ENCODE peak calls at places on chromosome 20, in eight cellular contexts. Z is activated effector memory CD4-positive, alpha-beta T cell treated with anti-CD3 and anti-CD28 coated beads, Interleukin-2, amount 50 U/mL, for 16 hours; F is GDM1; K is NCI-H774; D is D341Med; I is NCI-H2029; B is mesendoderm; P is heart left ventricle. A is an unnamed sample.

GRCh38 chr20:6954219-6954618 is 186.7 kb downstream of the BMP2 start:
- DNase-seq in K (no peak), B (no peak), P (no peak), D (no peak), F (no peak), Z (no peak), I (no peak), A (no peak)

GRCh38 chr20:2693286-2693995 is 861 bp downstream of the EBF4 start:
- DNase-seq in D (peak; percentile 82), I (no peak), Z (peak; percentile 82), P (no peak), F (no peak), B (peak; percentile 40), K (no peak), A (no peak)

GRCh38 chr20:1939270-1939595 is 44.0 kb downstream of the SIRPA start:
- DNase-seq in K (no peak), I (no peak), B (no peak), Z (no peak), F (no peak), D (no peak), P (no peak), A (no peak)

GRCh38 chr20:51492167-51493092 is 50.1 kb downstream of the NFATC2 start:
- DNase-seq in B (peak; percentile 29), D (no peak), K (no peak), F (peak; percentile 78), Z (peak; percentile 49), P (peak; percentile 83), I (no peak), A (no peak)

GRCh38 chr20:52655365-52655764 is 316.8 kb upstream of the TSHZ2 start:
- DNase-seq in F (no peak), P (no peak), D (no peak), B (no peak), K (no peak), Z (no peak), I (no peak), A (no peak)

GRCh38 chr20:2631228-2631627 is 21.2 kb upstream of the NOP56 start:
- DNase-seq in D (no peak), F (no peak), P (no peak), Z (no peak), I (no peak), K (no peak), B (peak; percentile 21), A (no peak)

GRCh38 chr20:48723308-48724264 is 104.2 kb downstream of the PREX1 start:
- DNase-seq in I (no peak), D (no peak), K (no peak), F (no peak), P (no peak), Z (no peak), B (no peak), A (no peak)

GRCh38 chr20:59425572-59425971 is 125.2 kb downstream of the EDN3 start:
- DNase-seq in P (no peak), K (no peak), Z (no peak), F (no peak), D (no peak), I (no peak), B (no peak), A (no peak)

GRCh38 chr20:51126337-51126736 is 103.4 kb upstream of the KCNG1 start:
- DNase-seq in I (no peak), K (no peak), P (no peak), B (no peak), Z (no peak), D (no peak), F (no peak), A (no peak)

GRCh38 chr20:50472693-50473610 is 37.2 kb upstream of the PTPN1 start:
- DNase-seq in Z (no peak), I (no peak), B (no peak), D (no peak), P (no peak), K (no peak), F (peak; percentile 7), A (no peak)

GRCh38 chr20:44678247-44678646 is 26.7 kb upstream of the ADA start:
- DNase-seq in B (no peak), K (no peak), F (peak; percentile 41), I (no peak), D (no peak), Z (no peak), P (no peak), A (no peak)

GRCh38 chr20:63622096-63622495 is 4.8 kb downstream of the GMEB2 start:
- DNase-seq in B (no peak), I (no peak), Z (no peak), F (no peak), P (no peak), K (no peak), D (no peak), A (no peak)

GRCh38 chr20:7379206-7379605 is 561.1 kb downstream of the HAO1 start:
- DNase-seq in F (no peak), B (no peak), D (no peak), I (no peak), Z (no peak), P (no peak), K (no peak), A (no peak)

GRCh38 chr20:58956078-58956477 is 25.0 kb upstream of the NELFCD start:
- DNase-seq in D (no peak), B (no peak), P (no peak), K (no peak), Z (no peak), I (no peak), F (no peak), A (no peak)